ENCODE peak calls at places on chromosomes 4 and X, in five cellular contexts. H is occipital lobe; E is HT1080; V is astrocyte of the spinal cord; X is stimulated activated CD4-positive, alpha-beta T cell treated with anti-CD3 and anti-CD28 coated beads, Interleukin-15, amount 100 ng/mL, for 1 hour. M is an unnamed sample.

GRCh38 chrX:144219035-144219434 is 335.2 kb downstream of the UBE2NL start:
- DNase-seq in H (no peak), E (peak), X (no peak), V (no peak), M (peak)

GRCh38 chr4:98262431-98262830 is 1.2 kb downstream of the RAP1GDS1 start:
- DNase-seq in H (no peak), V (no peak), X (no peak), E (no peak), M (no peak)

GRCh38 chr4:153514001-153514526 is 47.9 kb downstream of the TMEM131L start:
- DNase-seq in V (peak), H (no peak), E (peak), X (no peak), M (no peak)

GRCh38 chr4:98474408-98474844 is 184.0 kb downstream of the TSPAN5 start:
- DNase-seq in V (peak), X (no peak), H (no peak), E (peak), M (no peak)

GRCh38 chrX:29662101-29662500 is 553.3 kb upstream of the MAGEB2 start:
- DNase-seq in E (peak), V (peak), H (no peak), X (no peak), M (no peak)

GRCh38 chr4:181235361-181235760 is 1007.8 kb upstream of the TENM3 start:
- DNase-seq in X (no peak), H (no peak), E (no peak), V (no peak), M (no peak)

GRCh38 chrX:23901805-23902204 is 5.9 kb downstream of the APOO start:
- DNase-seq in E (peak), H (no peak), X (no peak), V (peak), M (peak)

GRCh38 chr4:118012142-118012541 is 22.1 kb upstream of the NDST3 start:
- DNase-seq in H (no peak), V (peak), X (no peak), E (peak), M (no peak)

GRCh38 chr4:182454440-182455013 is 211.3 kb downstream of the TENM3 start:
- DNase-seq in V (peak), X (no peak), H (no peak), E (no peak), M (no peak)

GRCh38 chr4:5753766-5754528 is 42.9 kb downstream of the EVC start:
- DNase-seq in V (peak), E (peak), X (no peak), H (no peak), M (no peak)

GRCh38 chr4:15515106-15515505 is 45.4 kb downstream of the CC2D2A start:
- DNase-seq in X (no peak), H (no peak), V (peak), E (peak), M (no peak)

GRCh38 chr4:37066149-37066548 is 178.4 kb upstream of the NWD2 start:
- DNase-seq in H (no peak), E (no peak), X (no peak), V (no peak), M (no peak)

GRCh38 chr4:673349-674091 is 556 bp downstream of the ATP5ME start:
- DNase-seq in V (no peak), E (no peak), H (no peak), X (no peak), M (no peak)

GRCh38 chrX:131841496-131842410 is 181.3 kb upstream of the STK26 start:
- DNase-seq in E (peak), X (no peak), H (no peak), V (peak), M (peak)

GRCh38 chr4:102825261-102826071 is 1.9 kb downstream of the UBE2D3 start:
- DNase-seq in H (peak), V (peak), X (no peak), E (peak), M (peak)

GRCh38 chr4:79987401-79987800 is 85.6 kb downstream of the ANTXR2 start:
- DNase-seq in X (no peak), V (no peak), E (no peak), H (no peak), M (no peak)

GRCh38 chr4:189785257-189785656 is 155.4 kb upstream of the FRG1 start:
- DNase-seq in X (no peak), V (no peak), E (no peak), H (no peak), M (peak)

M was measured in H7.